ENCODE peak calls at places on chromosome 22, in seven cellular contexts. W, B, G, E, F, C and Y are unnamed samples.

GRCh38 chr22:45200862-45201511 is 37.3 kb downstream of the NUP50 start:
- DNase-seq in W (no peak), B (peak), G (no peak), E (no peak), F (no peak), C (peak), Y (no peak)

GRCh38 chr22:46362221-46362933 is 26.9 kb downstream of the TRMU start:
- DNase-seq in W (no peak), B (no peak), G (no peak), E (no peak), F (no peak), C (peak), Y (no peak)

GRCh38 chr22:29459773-29460172 is 20.2 kb upstream of the NEFH start:
- DNase-seq in W (no peak), B (no peak), G (no peak), E (no peak), F (no peak), C (no peak), Y (no peak)

GRCh38 chr22:17578129-17578754 is 14.9 kb downstream of the SLC25A18 start:
- DNase-seq in W (no peak), B (peak), G (no peak), E (no peak), F (peak), C (peak), Y (no peak)

GRCh38 chr22:42214625-42215415 is 55.6 kb downstream of the TCF20 start:
- DNase-seq in W (no peak), B (no peak), G (no peak), E (no peak), F (no peak), C (no peak), Y (no peak)

GRCh38 chr22:35971418-35972119 is 57.1 kb downstream of the RBFOX2 start:
- DNase-seq in W (peak), B (peak), G (no peak), E (no peak), F (no peak), C (peak), Y (no peak)

GRCh38 chr22:24601217-24602104 is 1.5 kb upstream of the GGT1 start:
- DNase-seq in W (no peak), B (no peak), G (no peak), E (peak), F (no peak), C (no peak), Y (no peak)

GRCh38 chr22:36258750-36259619 is 6.1 kb downstream of the APOL1 start:
- DNase-seq in W (no peak), B (peak), G (no peak), E (no peak), F (no peak), C (peak), Y (no peak)

GRCh38 chr22:46029574-46030200 is 52.7 kb upstream of the WNT7B start:
- DNase-seq in W (no peak), B (no peak), G (no peak), E (no peak), F (no peak), C (no peak), Y (no peak)

GRCh38 chr22:28116261-28116673 is 197.2 kb upstream of the PITPNB start:
- DNase-seq in W (peak), B (peak), G (no peak), E (no peak), F (peak), C (peak), Y (peak)

DNA sequence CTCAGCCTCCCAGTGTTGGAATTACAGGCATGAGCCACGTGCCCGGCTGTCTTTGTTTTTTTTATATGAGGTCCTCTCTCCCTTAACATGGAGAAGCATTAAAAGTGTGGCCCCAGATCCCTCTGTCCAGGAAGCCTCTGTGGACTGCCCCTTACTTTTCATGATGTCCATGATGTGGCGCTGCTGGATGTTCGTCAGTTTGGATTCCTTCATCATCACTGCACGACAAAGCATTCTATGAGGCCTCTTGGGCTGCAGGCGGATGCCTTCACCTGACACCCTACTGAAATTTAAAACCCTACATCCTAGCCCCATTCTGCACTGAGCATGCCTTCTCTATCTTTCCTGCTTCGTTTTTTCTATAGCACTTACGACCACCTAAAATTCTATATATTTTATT is 2.1 kb downstream of the C22orf23 start:
- DNase-seq in W (no peak), B (peak), G (no peak), E (no peak), F (no peak), C (peak), Y (no peak)
- TF ChIP-seq CTCF in W (no peak), B (no peak), G (no peak), E (no peak), F (no peak), C (peak), Y (no peak)

DNA sequence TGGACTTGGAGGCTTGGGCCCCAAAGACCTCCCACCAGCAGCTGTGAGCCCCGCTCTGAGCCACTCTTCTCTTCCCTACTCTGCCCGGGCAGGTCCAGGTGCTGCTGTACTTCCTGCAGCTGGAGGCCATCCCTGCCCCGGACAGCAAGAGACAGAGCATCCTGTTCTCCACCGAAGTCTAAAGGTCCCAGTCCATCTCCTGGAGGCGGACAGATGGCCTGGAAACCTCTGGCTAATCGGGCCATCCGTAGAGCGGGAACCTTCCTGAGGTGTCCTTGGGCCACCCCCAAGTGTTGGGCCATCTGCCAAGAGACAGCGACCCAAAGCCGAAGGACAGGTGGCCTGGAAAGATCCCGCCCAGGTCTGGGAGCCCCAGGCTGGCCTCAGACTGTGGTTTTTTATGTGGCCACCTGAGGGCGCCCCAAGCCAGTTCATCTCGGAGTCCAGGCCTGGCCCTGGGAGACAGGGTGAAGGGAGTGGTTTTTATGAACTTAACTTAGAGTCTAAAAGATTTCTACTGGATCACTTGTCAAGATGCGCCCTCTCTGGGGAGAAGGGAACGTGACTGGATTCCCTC is 135.1 kb downstream of the BCR start:
- DNase-seq in W (peak), B (peak), G (peak), E (no peak), F (peak), C (peak), Y (peak)
- TF ChIP-seq CTCF in W (peak), B (peak), G (peak), E (no peak), F (peak), C (peak), Y (peak)

DNA sequence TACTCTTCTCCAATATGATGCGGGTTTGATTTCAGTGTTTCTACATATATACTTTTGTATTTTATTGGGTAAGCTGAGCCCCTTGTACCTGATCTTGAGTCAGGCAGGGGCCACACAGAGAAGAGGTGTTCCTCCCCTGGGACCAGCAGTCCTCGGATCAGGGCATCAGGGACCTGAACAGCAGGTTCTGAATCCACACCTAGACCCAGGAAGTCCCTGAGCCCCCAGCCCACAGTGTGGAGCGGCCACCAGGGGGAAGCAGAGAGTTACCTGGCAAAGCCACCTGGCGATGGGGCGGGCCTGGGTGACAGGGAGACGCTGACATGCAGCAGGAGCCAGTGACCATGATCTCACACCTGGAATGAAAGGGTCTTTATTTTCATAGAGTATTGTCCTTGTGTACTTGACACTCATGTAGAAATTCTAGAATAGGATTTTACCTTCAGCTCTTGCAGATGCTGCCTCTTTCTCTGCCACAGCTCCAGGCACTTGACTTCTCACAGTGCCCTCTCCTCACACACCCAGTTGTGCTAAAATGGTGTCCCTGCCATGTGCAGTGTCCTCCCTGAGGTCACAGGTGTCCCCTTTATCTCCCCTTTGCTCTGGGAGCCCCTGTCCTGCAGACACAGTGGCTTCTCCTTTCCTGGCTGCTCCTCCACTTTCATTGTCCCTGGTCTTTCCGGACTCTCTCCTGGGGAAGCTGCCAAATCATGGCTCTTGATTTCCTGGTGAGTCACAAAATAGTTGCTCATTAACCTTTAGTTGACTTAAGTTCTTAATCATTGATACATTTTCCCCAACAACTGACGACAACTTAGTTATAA is 48.5 kb downstream of the GGTLC2 start:
- DNase-seq in W (no peak), B (peak), G (peak), E (no peak), F (peak), C (peak), Y (peak)
- TF ChIP-seq CTCF in W (peak), B (peak), G (peak), E (no peak), F (peak), C (peak), Y (peak)

GRCh38 chr22:37781434-37782059 is 26.2 kb upstream of the GCAT start:
- DNase-seq in W (no peak), B (no peak), G (no peak), E (no peak), F (no peak), C (peak), Y (no peak)
- TF ChIP-seq CTCF in W (peak), B (peak), G (peak), E (no peak), F (peak), C (peak), Y (peak)

GRCh38 chr22:38826386-38826785 is 17.4 kb downstream of the NPTXR start:
- DNase-seq in W (no peak), B (no peak), G (no peak), E (no peak), F (no peak), C (no peak), Y (no peak)

GRCh38 chr22:38826801-38827200 is 17.0 kb downstream of the NPTXR start:
- DNase-seq in W (no peak), B (no peak), G (no peak), E (no peak), F (no peak), C (no peak), Y (no peak)

GRCh38 chr22:38828616-38829205 is 15.1 kb downstream of the NPTXR start:
- DNase-seq in W (no peak), B (no peak), G (no peak), E (peak), F (no peak), C (no peak), Y (no peak)

GRCh38 chr22:38828191-38828590 is 15.6 kb downstream of the NPTXR start:
- DNase-seq in W (no peak), B (no peak), G (no peak), E (no peak), F (no peak), C (no peak), Y (no peak)

DNA sequence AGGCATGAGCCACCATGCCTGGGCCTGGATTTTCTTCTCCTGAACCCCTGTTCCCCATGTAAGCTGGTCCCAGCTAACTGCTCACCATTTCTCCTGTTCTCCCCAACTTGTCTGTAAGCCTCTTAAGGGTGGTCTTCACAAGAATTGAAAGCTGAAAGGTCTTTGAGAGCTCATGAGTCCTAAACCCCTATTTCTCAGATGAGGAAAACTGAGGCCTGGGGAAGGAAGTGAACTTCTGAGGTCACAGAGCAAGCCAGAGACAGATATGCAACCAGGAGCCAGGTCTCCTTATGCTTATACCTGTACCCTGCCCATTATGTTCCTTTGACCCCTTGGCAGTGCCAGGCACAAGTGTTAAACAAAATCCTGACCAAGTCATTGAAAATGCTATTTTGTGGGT is 16.3 kb downstream of the NPTXR start:
- DNase-seq in W (no peak), B (no peak), G (no peak), E (no peak), F (no peak), C (no peak), Y (no peak)
- TF ChIP-seq CTCF in W (no peak), B (no peak), G (no peak), E (no peak), F (no peak), C (no peak), Y (no peak)

DNA sequence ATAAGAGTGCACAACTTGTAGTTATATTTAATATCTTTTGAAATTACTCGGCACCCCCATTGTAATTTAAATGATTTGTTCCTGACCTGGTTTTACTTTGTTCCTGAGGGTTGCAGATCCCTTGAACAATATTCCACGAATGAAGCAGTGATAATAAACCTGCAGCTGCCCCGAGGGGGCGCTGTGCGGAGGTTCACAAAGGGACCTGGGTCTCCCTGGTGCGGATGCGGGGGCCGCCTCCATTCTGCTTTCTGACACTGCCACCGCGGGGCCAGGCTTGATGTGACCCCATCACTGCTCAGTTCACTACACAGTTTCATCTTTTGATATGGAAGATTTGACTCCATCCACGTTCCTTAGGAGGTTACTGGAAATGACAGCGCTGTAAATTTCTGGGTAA is 62.9 kb upstream of the PRODH start:
- DNase-seq in W (no peak), B (no peak), G (no peak), E (no peak), F (no peak), C (no peak), Y (no peak)
- TF ChIP-seq CTCF in W (peak), B (peak), G (peak), E (peak), F (no peak), C (peak), Y (peak)

GRCh38 chr22:19579113-19579811 is 55.1 kb upstream of the CLDN5 start:
- DNase-seq in W (no peak), B (no peak), G (no peak), E (no peak), F (no peak), C (no peak), Y (no peak)

GRCh38 chr22:19577422-19577966 is 53.3 kb upstream of the CLDN5 start:
- DNase-seq in W (no peak), B (no peak), G (no peak), E (no peak), F (no peak), C (no peak), Y (no peak)

GRCh38 chr22:19578180-19579004 is 54.2 kb upstream of the CLDN5 start:
- DNase-seq in W (no peak), B (no peak), G (no peak), E (no peak), F (no peak), C (no peak), Y (no peak)

GRCh38 chr22:19574247-19574646 is 50.0 kb upstream of the CLDN5 start:
- DNase-seq in W (no peak), B (no peak), G (no peak), E (no peak), F (no peak), C (no peak), Y (no peak)

DNA sequence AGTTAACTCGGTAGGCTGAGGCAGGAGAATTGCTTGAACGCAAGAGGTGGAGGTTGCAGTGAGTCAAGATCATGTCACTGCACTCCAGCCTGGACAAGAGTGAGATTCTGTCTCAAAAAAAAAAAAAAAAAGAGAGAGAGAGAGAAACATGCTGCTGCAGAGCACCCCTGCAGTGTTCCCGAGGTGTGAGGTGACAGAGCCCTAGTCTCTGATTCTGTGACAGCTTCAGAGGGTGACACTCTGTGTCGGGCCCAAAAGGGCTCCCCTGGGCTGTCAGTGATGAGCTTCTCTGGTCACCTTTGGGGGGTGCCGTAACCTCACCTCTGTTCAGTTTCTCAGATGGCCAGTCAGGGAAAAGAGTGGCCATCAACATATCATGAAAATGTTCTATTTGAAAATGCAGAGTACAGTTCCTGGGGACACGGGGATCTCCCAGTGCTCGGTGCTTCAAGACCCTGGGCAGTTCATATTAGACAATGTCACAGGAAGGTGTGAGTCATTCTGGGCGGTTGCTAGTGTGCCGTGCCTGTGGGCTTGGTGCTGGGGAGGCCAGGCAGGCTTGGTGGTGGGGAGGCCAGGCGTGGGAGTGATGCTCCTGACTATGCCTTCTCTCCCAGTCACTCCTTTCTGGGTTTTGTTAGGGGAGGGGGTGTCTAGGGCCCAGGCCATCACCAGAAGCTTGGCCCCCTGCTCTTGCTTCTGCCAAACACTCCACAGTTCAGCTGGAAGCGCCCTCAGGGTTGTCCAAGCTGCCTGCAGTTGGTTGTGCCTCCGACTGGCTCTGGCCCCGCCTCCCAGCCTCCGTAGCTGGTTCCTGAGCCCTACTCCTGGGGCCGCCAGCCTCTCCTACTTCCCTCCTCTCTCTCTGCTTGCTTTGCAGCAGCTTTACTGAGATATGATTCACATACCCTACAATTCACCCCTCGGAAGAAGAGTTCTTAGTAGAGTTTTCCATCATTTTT is 52.5 kb upstream of the CLDN5 start:
- DNase-seq in W (peak), B (peak), G (no peak), E (peak), F (no peak), C (peak), Y (no peak)
- TF ChIP-seq CTCF in W (no peak), B (no peak), G (no peak), E (no peak), F (no peak), C (no peak), Y (no peak)

DNA sequence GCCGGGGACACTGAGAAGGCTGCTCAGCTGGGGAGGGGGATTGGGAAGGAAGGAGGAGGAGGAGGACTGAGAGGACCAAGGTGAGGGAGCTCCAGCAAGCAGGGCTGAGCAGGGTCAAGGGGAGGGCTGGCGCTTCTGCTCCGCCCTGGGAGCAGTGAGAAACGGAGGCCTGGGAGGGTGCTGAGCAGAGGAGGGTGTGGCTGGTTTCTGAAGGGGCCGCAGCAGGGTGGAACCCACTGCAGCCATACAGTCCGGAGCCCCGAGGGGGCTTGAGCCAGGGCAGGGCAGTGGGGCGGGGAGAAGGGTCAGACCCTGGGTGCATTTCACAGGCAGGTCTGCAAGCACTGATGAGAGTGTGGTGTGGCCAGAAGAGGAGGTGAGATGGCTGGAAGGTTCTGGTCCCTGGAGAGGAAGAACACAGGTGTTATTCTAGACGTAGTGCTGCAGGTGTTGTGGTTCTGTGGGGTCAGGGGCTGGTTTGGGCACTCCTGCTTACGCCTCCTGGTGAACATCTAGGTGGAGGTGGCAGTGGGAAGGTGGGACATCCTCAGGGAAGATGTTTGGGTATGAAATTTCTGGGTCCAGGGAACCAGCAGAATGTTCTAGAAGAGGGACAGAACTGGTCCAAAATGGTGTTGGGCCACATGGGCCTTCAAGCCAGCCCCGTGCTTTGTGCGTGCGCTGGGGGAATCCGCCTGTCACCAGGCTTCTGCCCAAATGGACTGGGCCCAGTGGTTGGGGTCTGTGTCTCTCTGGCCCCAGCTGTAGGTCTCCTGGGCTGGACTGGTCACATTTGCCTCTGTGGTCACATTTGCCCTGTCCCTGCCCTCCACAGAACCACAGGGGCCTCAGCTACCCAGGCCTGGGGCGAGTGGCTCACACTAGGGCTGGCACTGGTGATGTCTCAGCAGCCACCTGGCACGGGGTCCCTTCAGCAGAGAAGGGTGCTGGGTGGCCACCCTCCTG is 714.7 kb downstream of the BRD1 start:
- DNase-seq in W (no peak), B (no peak), G (no peak), E (no peak), F (no peak), C (no peak), Y (no peak)
- TF ChIP-seq CTCF in W (no peak), B (no peak), G (no peak), E (no peak), F (no peak), C (no peak), Y (no peak)